ENCODE peak calls at places on chromosomes 11 and 22, in four cellular contexts. Q is upper lobe of left lung, H is psoas muscle, B is GM23248. J is an unnamed sample.

GRCh38 chr11:31794546-31794945 is 16.6 kb downstream of the PAX6 start:
- DNase-seq in Q (no peak), H (no peak), B (no peak), J (no peak)

GRCh38 chr11:2575611-2576051 is 124.2 kb downstream of the KCNQ1OT1 start:
- DNase-seq in Q (peak; percentile 69), H (no peak), B (no peak), J (no peak)

GRCh38 chr22:19292262-19293230 is 1.0 kb upstream of the CLTCL1 start:
- DNase-seq in Q (peak; percentile 56), H (peak; percentile 74), B (no peak), J (no peak)

GRCh38 chr11:128513915-128514681 is 73.3 kb downstream of the ETS1 start:
- DNase-seq in Q (no peak), H (no peak), B (peak; percentile 9), J (peak; percentile 5)

GRCh38 chr11:123549901-123550619 is 104.4 kb downstream of the SCN3B start:
- DNase-seq in Q (no peak), H (no peak), B (peak; percentile 45), J (no peak)

GRCh38 chr11:59380263-59381059 is 21.8 kb downstream of the OR5AN1 start:
- DNase-seq in Q (no peak), H (no peak), B (no peak), J (no peak)

GRCh38 chr11:65487467-65488272 is 11.2 kb upstream of the MALAT1 start:
- DNase-seq in Q (no peak), H (peak; percentile 96), B (peak; percentile 100), J (no peak)

GRCh38 chr11:26144309-26144690 is 187.6 kb upstream of the ANO3 start:
- DNase-seq in Q (no peak), H (no peak), B (no peak), J (no peak)

GRCh38 chr11:117126223-117126965 is 17.7 kb upstream of the PAFAH1B2 start:
- DNase-seq in Q (no peak), H (no peak), B (no peak), J (no peak)

GRCh38 chr22:34902335-34902734 is 163.6 kb upstream of the ISX start:
- DNase-seq in Q (no peak), H (no peak), B (no peak), J (no peak)

GRCh38 chr11:61480936-61481335 is 27.6 kb upstream of the LRRC10B start:
- DNase-seq in Q (no peak), H (no peak), B (no peak), J (no peak)

GRCh38 chr22:21975854-21976345 is 6.7 kb downstream of the TOP3B start:
- DNase-seq in Q (no peak), H (no peak), B (no peak), J (no peak)

GRCh38 chr11:22920939-22921565 is 60.8 kb upstream of the CCDC179 start:
- DNase-seq in Q (no peak), H (no peak), B (peak; percentile 56), J (peak; percentile 30)

GRCh38 chr22:18954941-18955571 is 19.0 kb upstream of the PRODH start:
- DNase-seq in Q (peak; percentile 53), H (no peak), B (no peak), J (no peak)

GRCh38 chr11:60844045-60844869 is 2.3 kb downstream of the CCDC86 start:
- DNase-seq in Q (no peak), H (no peak), B (peak; percentile 70), J (no peak)

GRCh38 chr11:14423633-14424032 is 64.7 kb upstream of the RRAS2 start:
- DNase-seq in Q (no peak), H (no peak), B (peak; percentile 42), J (no peak)

GRCh38 chr11:45405916-45406670 is 120.0 kb upstream of the SYT13 start:
- DNase-seq in Q (no peak), H (no peak), B (peak; percentile 44), J (no peak)

GRCh38 chr11:25309818-25310217 is 813.0 kb downstream of the LUZP2 start:
- DNase-seq in Q (no peak), H (no peak), B (no peak), J (no peak)

GRCh38 chr11:104891135-104891534 is 7.1 kb downstream of the CASP12 start:
- DNase-seq in Q (no peak), H (no peak), B (no peak), J (no peak)

GRCh38 chr22:39475337-39475736 is 18.5 kb downstream of the MGAT3 start:
- DNase-seq in Q (no peak), H (no peak), B (no peak), J (no peak)

GRCh38 chr11:125637840-125638239 is 12.9 kb downstream of the CHEK1 start:
- DNase-seq in Q (no peak), H (no peak), B (no peak), J (no peak)

GRCh38 chr11:116224154-116224888 is 548.5 kb downstream of the BUD13 start:
- DNase-seq in Q (no peak), H (peak; percentile 28), B (peak; percentile 55), J (no peak)

GRCh38 chr11:86800956-86801264 is 568 bp downstream of the PRSS23 start:
- DNase-seq in Q (no peak), H (no peak), B (no peak), J (no peak)

GRCh38 chr22:42279425-42280020 is 9.1 kb upstream of the TCF20 start:
- DNase-seq in Q (no peak), H (no peak), B (no peak), J (no peak)

GRCh38 chr11:73237471-73238290 is 19.6 kb downstream of the P2RY2 start:
- DNase-seq in Q (no peak), H (peak; percentile 84), B (peak; percentile 62), J (no peak)

GRCh38 chr22:20456722-20457076 is 19.1 kb upstream of the SCARF2 start:
- DNase-seq in Q (no peak), H (no peak), B (no peak), J (no peak)

GRCh38 chr11:117097567-117098268 is 510 bp downstream of the SIK3 start:
- DNase-seq in Q (peak; percentile 94), H (peak; percentile 53), B (peak; percentile 61), J (peak; percentile 19)

GRCh38 chr11:92711913-92712312 is 257.5 kb upstream of the MTNR1B start:
- DNase-seq in Q (no peak), H (no peak), B (peak; percentile 27), J (no peak)

GRCh38 chr11:68929135-68929534 is 25.4 kb downstream of the IGHMBP2 start:
- DNase-seq in Q (peak; percentile 48), H (no peak), B (no peak), J (no peak)

GRCh38 chr11:20443596-20443995 is 56.1 kb downstream of the PRMT3 start:
- DNase-seq in Q (no peak), H (no peak), B (peak; percentile 49), J (peak; percentile 2)

GRCh38 chr11:67418476-67419281 is 3.2 kb downstream of the CARNS1 start:
- DNase-seq in Q (peak; percentile 86), H (peak; percentile 60), B (no peak), J (peak; percentile 74)
- H3K4me1 ChIP-seq in Q (peaks cover 63% of the 10 kb centered on the region), H (peaks cover 47% of the 10 kb centered on the region), B (no peaks in the 10 kb centered on the region), J (peaks cover 71% of the 10 kb centered on the region)

GRCh38 chr11:34356130-34356529 is 1.7 kb downstream of the ABTB2 start:
- DNase-seq in Q (no peak), H (no peak), B (no peak), J (no peak)

GRCh38 chr11:34356918-34357645 is 728 bp downstream of the ABTB2 start:
- DNase-seq in Q (peak; percentile 93), H (peak; percentile 64), B (peak; percentile 80), J (peak; percentile 51)

GRCh38 chr11:34357646-34358257 is at the start of gene ABTB2:
- DNase-seq in Q (peak; percentile 99), H (peak; percentile 99), B (peak; percentile 100), J (peak; percentile 92)

GRCh38 chr11:34355726-34356125 is 2.1 kb downstream of the ABTB2 start:
- DNase-seq in Q (no peak), H (no peak), B (no peak), J (no peak)

DNA sequence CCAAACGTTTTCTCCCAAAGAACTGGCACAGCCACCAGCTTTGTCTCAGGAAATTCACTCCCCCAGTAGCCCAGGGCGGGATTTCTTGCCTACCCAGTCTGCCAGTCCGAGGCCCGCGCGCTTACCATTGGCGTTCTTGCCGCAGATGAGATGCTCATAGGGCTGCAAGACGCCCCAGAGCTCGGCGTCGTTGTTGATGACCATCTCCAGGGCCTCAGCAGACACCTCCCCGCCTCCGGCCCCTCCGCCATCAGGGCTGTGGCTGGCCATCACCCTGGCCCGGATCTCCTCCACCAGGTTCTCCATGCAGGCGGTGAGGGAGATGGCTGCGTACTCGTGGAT is 1.3 kb downstream of the ABTB2 start:
- DNase-seq in Q (no peak), H (peak; percentile 21), B (peak; percentile 81), J (no peak)
- H3K27ac ChIP-seq in Q (no peak overlapping the region), H (peak overlapping the region; percentile 91), B (no peak overlapping the region), J (no peak overlapping the region)

GRCh38 chr11:97615541-97615940 is 1225.7 kb downstream of the JRKL start:
- DNase-seq in Q (no peak), H (no peak), B (no peak), J (no peak)

GRCh38 chr11:97621282-97621681 is 1231.5 kb downstream of the JRKL start:
- DNase-seq in Q (no peak), H (no peak), B (no peak), J (no peak)

GRCh38 chr11:97617031-97617430 is 1227.2 kb downstream of the JRKL start:
- DNase-seq in Q (no peak), H (no peak), B (no peak), J (no peak)

GRCh38 chr11:97622795-97623194 is 1233.0 kb downstream of the JRKL start:
- DNase-seq in Q (no peak), H (no peak), B (no peak), J (no peak)

GRCh38 chr11:97620012-97620411 is 1230.2 kb downstream of the JRKL start:
- DNase-seq in Q (no peak), H (no peak), B (no peak), J (no peak)
- H3K4me1 ChIP-seq in Q (no peaks in the 10 kb centered on the region), H (no peaks in the 10 kb centered on the region), B (no peaks in the 10 kb centered on the region), J (no peaks in the 10 kb centered on the region)

GRCh38 chr11:16809901-16810668 is 71.6 kb downstream of the C11orf58 start:
- DNase-seq in Q (no peak), H (peak; percentile 43), B (peak; percentile 79), J (no peak)
- H3K27ac ChIP-seq in Q (no peak overlapping the region), H (no peak overlapping the region), B (no peak overlapping the region), J (no peak overlapping the region)

DNA sequence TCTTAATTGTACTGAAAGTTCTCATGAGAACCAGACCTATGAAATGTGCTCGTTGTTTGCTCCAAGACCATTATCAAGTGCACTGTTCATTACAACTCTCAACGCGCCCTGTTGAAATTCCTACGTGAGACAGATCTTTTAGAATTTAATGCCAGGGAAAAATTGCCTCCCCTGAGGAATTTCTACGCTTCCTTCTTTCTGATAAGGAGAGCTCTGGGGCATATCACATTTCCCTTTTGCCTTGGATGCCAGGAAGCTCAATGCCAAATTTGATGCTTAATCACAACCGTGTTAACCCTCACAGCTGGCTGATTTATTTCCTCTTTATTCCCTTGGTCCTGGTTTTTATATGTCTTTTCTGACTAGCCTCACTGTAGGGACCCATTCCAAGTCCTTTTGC is 109.3 kb downstream of the MICAL2 start:
- DNase-seq in Q (no peak), H (no peak), B (no peak), J (no peak)
- H3K4me1 ChIP-seq in Q (peaks cover 80% of the 10 kb centered on the region), H (peaks cover 32% of the 10 kb centered on the region), B (peaks cover 6% of the 10 kb centered on the region), J (peaks cover 35% of the 10 kb centered on the region)

GRCh38 chr22:17898375-17898774 is 124.1 kb upstream of the BID start:
- DNase-seq in Q (no peak), H (no peak), B (no peak), J (no peak)
- H3K27ac ChIP-seq in Q (no peak overlapping the region), H (peak overlapping the region; percentile 73), B (no peak overlapping the region), J (no peak overlapping the region)

GRCh38 chr11:9905562-9905961 is 241.7 kb downstream of the SWAP70 start:
- DNase-seq in Q (no peak), H (no peak), B (peak; percentile 73), J (no peak)
- H3K4me1 ChIP-seq in Q (peaks cover 13% of the 10 kb centered on the region), H (no peaks in the 10 kb centered on the region), B (peaks cover 50% of the 10 kb centered on the region), J (no peaks in the 10 kb centered on the region)